ENCODE peak calls at places on chromosome 22, in six cellular contexts. One of them, this sample, is unnamed.

GRCh38 chr22:47066616-47066905 is 304.1 kb downstream of the TBC1D22A start:
- DNase-seq in HCT116: no peak
- DNase-seq in GM12878: no peak
- DNase-seq in HepG2: no peak
- DNase-seq in K562: no peak
- DNase-seq in H1: no peak
- DNase-seq in this sample: no peak

GRCh38 chr22:45328822-45329535 is 19.2 kb downstream of the FAM118A start:
- DNase-seq in HCT116: no peak
- DNase-seq in GM12878: no peak
- DNase-seq in HepG2: no peak
- DNase-seq in K562: no peak
- DNase-seq in H1: no peak
- DNase-seq in this sample: no peak

GRCh38 chr22:39543095-39543494 is 10.5 kb upstream of the RPS19BP1 start:
- DNase-seq in HCT116: no peak
- DNase-seq in GM12878: no peak
- DNase-seq in HepG2: no peak
- DNase-seq in K562: peak; percentile 67
- DNase-seq in H1: no peak
- DNase-seq in this sample: no peak

GRCh38 chr22:27100789-27101188 is 443.4 kb downstream of the MIAT start:
- DNase-seq in HCT116: no peak
- DNase-seq in GM12878: no peak
- DNase-seq in HepG2: no peak
- DNase-seq in K562: no peak
- DNase-seq in H1: no peak
- DNase-seq in this sample: no peak

GRCh38 chr22:27795053-27795452 is 6.5 kb downstream of the MN1 start:
- DNase-seq in HCT116: no peak
- DNase-seq in GM12878: no peak
- DNase-seq in HepG2: no peak
- DNase-seq in K562: no peak
- DNase-seq in H1: no peak
- DNase-seq in this sample: no peak

GRCh38 chr22:38758276-38758945 is 2.6 kb upstream of the SUN2 start:
- DNase-seq in HCT116: no peak
- DNase-seq in GM12878: no peak
- DNase-seq in HepG2: no peak
- DNase-seq in K562: no peak
- DNase-seq in H1: no peak
- DNase-seq in this sample: no peak

GRCh38 chr22:43014062-43014875 is 680 bp downstream of the PACSIN2 start:
- DNase-seq in HCT116: no peak
- DNase-seq in GM12878: no peak
- DNase-seq in HepG2: peak; percentile 32
- DNase-seq in K562: peak; percentile 30
- DNase-seq in H1: no peak
- DNase-seq in this sample: peak; percentile 29

GRCh38 chr22:46224771-46225290 is 25.3 kb downstream of the CDPF1 start:
- DNase-seq in HCT116: no peak
- DNase-seq in GM12878: no peak
- DNase-seq in HepG2: no peak
- DNase-seq in K562: no peak
- DNase-seq in H1: no peak
- DNase-seq in this sample: no peak

GRCh38 chr22:46995501-46996360 is 233.3 kb downstream of the TBC1D22A start:
- DNase-seq in HCT116: no peak
- DNase-seq in GM12878: no peak
- DNase-seq in HepG2: no peak
- DNase-seq in K562: no peak
- DNase-seq in H1: no peak
- DNase-seq in this sample: no peak

GRCh38 chr22:40383905-40384304 is 13.5 kb downstream of the SGSM3 start:
- DNase-seq in HCT116: no peak
- DNase-seq in GM12878: no peak
- DNase-seq in HepG2: no peak
- DNase-seq in K562: no peak
- DNase-seq in H1: no peak
- DNase-seq in this sample: no peak

GRCh38 chr22:22097727-22098228 is 115.2 kb upstream of the TOP3B start:
- DNase-seq in HCT116: no peak
- DNase-seq in GM12878: no peak
- DNase-seq in HepG2: no peak
- DNase-seq in K562: peak; percentile 24
- DNase-seq in H1: no peak
- DNase-seq in this sample: no peak

GRCh38 chr22:44955102-44955501 is 54.7 kb downstream of the PHF21B start:
- DNase-seq in HCT116: no peak
- DNase-seq in GM12878: peak; percentile 51
- DNase-seq in HepG2: no peak
- DNase-seq in K562: no peak
- DNase-seq in H1: no peak
- DNase-seq in this sample: no peak

GRCh38 chr22:46731246-46732040 is 6.6 kb downstream of the CERK start:
- DNase-seq in HCT116: no peak
- DNase-seq in GM12878: no peak
- DNase-seq in HepG2: peak; percentile 78
- DNase-seq in K562: no peak
- DNase-seq in H1: no peak
- DNase-seq in this sample: no peak

GRCh38 chr22:32796865-32797573 is 4.5 kb upstream of the TIMP3 start:
- DNase-seq in HCT116: peak; percentile 46
- DNase-seq in GM12878: no peak
- DNase-seq in HepG2: peak; percentile 44
- DNase-seq in K562: peak; percentile 63
- DNase-seq in H1: no peak
- DNase-seq in this sample: no peak

GRCh38 chr22:17912942-17913704 is 111.2 kb downstream of the MICAL3 start:
- DNase-seq in HCT116: no peak
- DNase-seq in GM12878: no peak
- DNase-seq in HepG2: no peak
- DNase-seq in K562: no peak
- DNase-seq in H1: no peak
- DNase-seq in this sample: no peak

GRCh38 chr22:38850941-38851849 is 7.4 kb upstream of the NPTXR start:
- DNase-seq in HCT116: peak; percentile 46
- DNase-seq in GM12878: no peak
- DNase-seq in HepG2: no peak
- DNase-seq in K562: peak; percentile 33
- DNase-seq in H1: no peak
- DNase-seq in this sample: no peak

GRCh38 chr22:26642465-26643367 is 14.7 kb upstream of the MIAT start:
- DNase-seq in HCT116: no peak
- DNase-seq in GM12878: no peak
- DNase-seq in HepG2: no peak
- DNase-seq in K562: peak; percentile 64
- DNase-seq in H1: no peak
- DNase-seq in this sample: no peak

GRCh38 chr22:38203090-38203810 is 1.5 kb downstream of the MAFF start:
- DNase-seq in HCT116: no peak
- DNase-seq in GM12878: no peak
- DNase-seq in HepG2: peak; percentile 46
- DNase-seq in K562: peak; percentile 22
- DNase-seq in H1: no peak
- DNase-seq in this sample: peak; percentile 54

GRCh38 chr22:18947905-18948304 is 11.8 kb upstream of the PRODH start:
- DNase-seq in HCT116: no peak
- DNase-seq in GM12878: no peak
- DNase-seq in HepG2: no peak
- DNase-seq in K562: no peak
- DNase-seq in H1: no peak
- DNase-seq in this sample: no peak

GRCh38 chr22:24289138-24289537 is 18.5 kb downstream of the SPECC1L start:
- DNase-seq in HCT116: no peak
- DNase-seq in GM12878: no peak
- DNase-seq in HepG2: no peak
- DNase-seq in K562: no peak
- DNase-seq in H1: no peak
- DNase-seq in this sample: peak; percentile 55

GRCh38 chr22:22818861-22819855 is 68.5 kb upstream of the IGLL5 start:
- DNase-seq in HCT116: no peak
- DNase-seq in GM12878: peak; percentile 47
- DNase-seq in HepG2: no peak
- DNase-seq in K562: no peak
- DNase-seq in H1: no peak
- DNase-seq in this sample: no peak

GRCh38 chr22:24953294-24954113 is 988 bp downstream of the KIAA1671 start:
- DNase-seq in HCT116: no peak
- DNase-seq in GM12878: no peak
- DNase-seq in HepG2: peak; percentile 15
- DNase-seq in K562: no peak
- DNase-seq in H1: no peak
- DNase-seq in this sample: peak; percentile 27

GRCh38 chr22:24578355-24579241 is 14.3 kb downstream of the LRRC75B start:
- DNase-seq in HCT116: no peak
- DNase-seq in GM12878: no peak
- DNase-seq in HepG2: peak; percentile 98
- DNase-seq in K562: no peak
- DNase-seq in H1: no peak
- DNase-seq in this sample: no peak

GRCh38 chr22:40247976-40248375 is 70.3 kb downstream of the TNRC6B start:
- DNase-seq in HCT116: no peak
- DNase-seq in GM12878: no peak
- DNase-seq in HepG2: no peak
- DNase-seq in K562: no peak
- DNase-seq in H1: no peak
- DNase-seq in this sample: no peak

GRCh38 chr22:24803064-24803542 is 2.9 kb upstream of the SGSM1 start:
- DNase-seq in HCT116: peak; percentile 70
- DNase-seq in GM12878: no peak
- DNase-seq in HepG2: peak; percentile 46
- DNase-seq in K562: peak; percentile 55
- DNase-seq in H1: peak; percentile 73
- DNase-seq in this sample: peak; percentile 38

GRCh38 chr22:47997612-47998011 is 1235.2 kb downstream of the TBC1D22A start:
- DNase-seq in HCT116: no peak
- DNase-seq in GM12878: no peak
- DNase-seq in HepG2: no peak
- DNase-seq in K562: no peak
- DNase-seq in H1: no peak
- DNase-seq in this sample: no peak

GRCh38 chr22:22785316-22786065 is 102.1 kb upstream of the IGLL5 start:
- DNase-seq in HCT116: no peak
- DNase-seq in GM12878: no peak
- DNase-seq in HepG2: no peak
- DNase-seq in K562: peak; percentile 44
- DNase-seq in H1: no peak
- DNase-seq in this sample: no peak

GRCh38 chr22:23894710-23895598 is 771 bp downstream of the MIF start:
- DNase-seq in HCT116: peak; percentile 76
- DNase-seq in GM12878: peak; percentile 41
- DNase-seq in HepG2: peak; percentile 85
- DNase-seq in K562: peak; percentile 79
- DNase-seq in H1: no peak
- DNase-seq in this sample: peak; percentile 68

GRCh38 chr22:32632650-32633049 is 158.0 kb downstream of the FBXO7 start:
- DNase-seq in HCT116: no peak
- DNase-seq in GM12878: no peak
- DNase-seq in HepG2: no peak
- DNase-seq in K562: no peak
- DNase-seq in H1: no peak
- DNase-seq in this sample: no peak

GRCh38 chr22:46462726-46463371 is 74.6 kb downstream of the CELSR1 start:
- DNase-seq in HCT116: peak; percentile 90
- DNase-seq in GM12878: no peak
- DNase-seq in HepG2: no peak
- DNase-seq in K562: peak; percentile 20
- DNase-seq in H1: no peak
- DNase-seq in this sample: no peak

DNA sequence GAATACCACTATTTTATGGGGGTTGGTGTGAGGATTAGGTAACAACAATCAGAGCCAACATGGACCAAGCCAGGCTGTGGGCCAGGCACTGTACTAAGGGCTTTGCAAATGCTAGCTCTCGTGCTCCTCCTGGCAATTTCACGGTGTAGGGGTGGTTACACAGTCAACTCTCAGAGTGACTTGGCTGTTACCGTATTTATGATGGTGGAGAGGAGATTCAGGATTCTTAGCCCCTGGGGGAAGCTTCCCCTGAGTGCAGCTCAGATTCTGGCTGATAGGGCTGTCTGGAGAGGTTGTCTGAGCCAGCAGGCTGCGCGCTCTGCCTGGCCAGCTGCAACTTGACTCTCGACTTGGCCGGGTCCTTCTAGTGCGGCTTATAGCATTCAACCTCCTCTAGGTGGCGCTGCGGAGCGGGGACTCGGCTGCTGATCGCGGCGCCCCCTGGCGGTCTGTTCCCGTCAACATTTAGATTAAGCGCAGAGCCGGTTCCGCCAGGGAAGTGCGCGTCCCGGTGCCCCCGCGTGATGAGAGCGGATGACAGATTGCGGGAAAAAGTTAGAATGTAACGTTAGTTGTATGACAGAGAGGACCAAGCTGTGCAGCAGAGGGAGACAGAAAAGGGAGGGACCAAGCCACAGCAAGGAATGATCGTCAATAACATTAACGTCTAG is 4.5 kb upstream of the NCF4 start:
- DNase-seq in HCT116: peak; percentile 73
- DNase-seq in GM12878: no peak
- DNase-seq in HepG2: peak; percentile 66
- DNase-seq in K562: peak; percentile 77
- DNase-seq in H1: peak; percentile 78
- DNase-seq in this sample: peak; percentile 87
- TF ChIP-seq EZH2 in HCT116: no peak
- TF ChIP-seq EZH2 in GM12878: no peak
- TF ChIP-seq EZH2 in HepG2: no peak
- TF ChIP-seq EZH2 in K562: no peak
- TF ChIP-seq EZH2 in H1: no peak
- TF ChIP-seq EZH2 in this sample: peak; percentile 4

GRCh38 chr22:20979940-20980453 is 2.1 kb upstream of the LZTR1 start:
- DNase-seq in HCT116: no peak
- DNase-seq in GM12878: no peak
- DNase-seq in HepG2: peak; percentile 42
- DNase-seq in K562: no peak
- DNase-seq in H1: no peak
- DNase-seq in this sample: no peak
- H3K4me3 ChIP-seq in HCT116: no peak overlapping the region
- H3K4me3 ChIP-seq in GM12878: no peak overlapping the region
- H3K4me3 ChIP-seq in HepG2: no peak overlapping the region
- H3K4me3 ChIP-seq in K562: no peak overlapping the region
- H3K4me3 ChIP-seq in H1: peak overlapping the region; percentile 45
- H3K4me3 ChIP-seq in this sample: no peak overlapping the region

GRCh38 chr22:34293324-34293723 is 373.0 kb upstream of the LARGE1 start:
- DNase-seq in HCT116: no peak
- DNase-seq in GM12878: no peak
- DNase-seq in HepG2: no peak
- DNase-seq in K562: no peak
- DNase-seq in H1: no peak
- DNase-seq in this sample: no peak
- TF ChIP-seq POLR2A in HCT116: no peak
- TF ChIP-seq POLR2A in GM12878: no peak
- TF ChIP-seq POLR2A in HepG2: no peak
- TF ChIP-seq POLR2A in K562: no peak
- TF ChIP-seq POLR2A in H1: no peak
- TF ChIP-seq POLR2A in this sample: no peak

GRCh38 chr22:41915783-41916493 is 1.1 kb upstream of the SHISA8 start:
- DNase-seq in HCT116: no peak
- DNase-seq in GM12878: no peak
- DNase-seq in HepG2: no peak
- DNase-seq in K562: no peak
- DNase-seq in H1: no peak
- DNase-seq in this sample: no peak
- TF ChIP-seq EZH2 in HCT116: no peak
- TF ChIP-seq EZH2 in GM12878: no peak
- TF ChIP-seq EZH2 in HepG2: no peak
- TF ChIP-seq EZH2 in K562: no peak
- TF ChIP-seq EZH2 in H1: peak; percentile 20
- TF ChIP-seq EZH2 in this sample: no peak